ENCODE peak calls at places on chromosomes 4 and X, in seven cellular contexts. I is OCI-LY7, N is fibroblast of lung, Q is neuronal stem cell, F is GM23338, Z is K562, J is IMR-90. Y is an unnamed sample.

GRCh38 chr4:160652790-160653189 is 1511.0 kb downstream of the FSTL5 start:
- DNase-seq in N (no peak), J (no peak), Z (no peak), I (no peak), F (no peak), Q (no peak), Y (no peak)

GRCh38 chr4:66564901-66565648 is 894.8 kb upstream of the EPHA5 start:
- DNase-seq in J (peak), Q (no peak), N (peak), F (no peak), I (no peak), Z (no peak), Y (peak)

GRCh38 chrX:138756234-138756633 is 44.7 kb upstream of the FGF13 start:
- DNase-seq in Z (peak), F (peak), I (no peak), J (no peak), Q (peak), N (peak), Y (peak)

GRCh38 chr4:48369248-48369647 is 27.9 kb downstream of the SLAIN2 start:
- DNase-seq in Q (no peak), I (no peak), N (no peak), J (peak), F (no peak), Z (no peak), Y (no peak)

GRCh38 chrX:66163849-66164401 is at the start of gene HEPH:
- DNase-seq in I (no peak), N (peak), Z (peak), J (peak), Q (peak), F (peak), Y (peak)

GRCh38 chr4:80017125-80017854 is 55.7 kb downstream of the ANTXR2 start:
- DNase-seq in I (no peak), J (peak), Z (no peak), N (peak), Q (no peak), F (no peak), Y (peak)

GRCh38 chrX:3465017-3465416 is 118.6 kb upstream of the MXRA5 start:
- DNase-seq in Q (no peak), F (no peak), N (no peak), Z (no peak), J (no peak), I (no peak), Y (no peak)

GRCh38 chr4:187937557-187937956 is 58.0 kb upstream of the ZFP42 start:
- DNase-seq in Q (no peak), I (no peak), F (no peak), N (no peak), J (no peak), Z (no peak), Y (no peak)

GRCh38 chrX:56233682-56234081 is 1.5 kb downstream of the KLF8 start:
- DNase-seq in N (peak), Z (peak), F (peak), J (no peak), Q (no peak), I (no peak), Y (peak)

GRCh38 chrX:140274761-140275525 is 229.9 kb downstream of the SOX3 start:
- DNase-seq in Q (peak), I (no peak), J (peak), Z (no peak), N (peak), F (peak), Y (peak)

GRCh38 chrX:39336709-39337294 is 535.5 kb downstream of the MID1IP1 start:
- DNase-seq in Q (no peak), Z (no peak), F (no peak), I (no peak), J (no peak), N (peak), Y (peak)

GRCh38 chr4:152605641-152606304 is 69.9 kb upstream of the FBXW7 start:
- DNase-seq in Q (no peak), J (peak), N (peak), F (no peak), I (no peak), Z (no peak), Y (peak)

GRCh38 chr4:95505149-95505548 is 43.6 kb downstream of the UNC5C start:
- DNase-seq in N (peak), Z (no peak), I (no peak), J (peak), F (no peak), Q (peak), Y (peak)

GRCh38 chr4:144360394-144360793 is 219.9 kb upstream of the GYPA start:
- DNase-seq in J (no peak), N (no peak), F (no peak), Z (no peak), I (no peak), Q (no peak), Y (no peak)

GRCh38 chr4:120055167-120055566 is 11.5 kb downstream of the MAD2L1 start:
- DNase-seq in Q (no peak), I (no peak), Z (no peak), J (no peak), N (peak), F (no peak), Y (peak)

GRCh38 chrX:124087000-124087746 is 125.7 kb downstream of the STAG2 start:
- DNase-seq in N (no peak), J (no peak), Z (no peak), Q (no peak), F (no peak), I (no peak), Y (no peak)

GRCh38 chr4:134147941-134148340 is 53.6 kb downstream of the PABPC4L start:
- DNase-seq in J (no peak), Z (no peak), Q (no peak), N (no peak), I (no peak), F (no peak), Y (no peak)

GRCh38 chr4:6986067-6986780 is 56.9 kb upstream of the TADA2B start:
- DNase-seq in I (no peak), F (peak), Q (no peak), N (peak), J (peak), Z (peak), Y (peak)

GRCh38 chr4:7510066-7510465 is 75.3 kb upstream of the PSAPL1 start:
- DNase-seq in Z (no peak), N (no peak), I (no peak), J (no peak), Q (no peak), F (no peak), Y (no peak)

GRCh38 chr4:153788064-153788418 is 842 bp downstream of the SFRP2 start:
- DNase-seq in J (no peak), Z (no peak), Q (no peak), N (no peak), F (peak), I (no peak), Y (no peak)

GRCh38 chr4:6221851-6222760 is 21.8 kb upstream of the JAKMIP1 start:
- DNase-seq in N (no peak), I (no peak), F (peak), J (no peak), Z (peak), Q (peak), Y (no peak)

GRCh38 chrX:22950278-22951266 is 49.2 kb upstream of the DDX53 start:
- DNase-seq in I (no peak), J (peak), Z (peak), F (no peak), Q (no peak), N (peak), Y (peak)

GRCh38 chrX:69323786-69324720 is 158.8 kb upstream of the PJA1 start:
- DNase-seq in Q (no peak), N (no peak), Z (no peak), J (no peak), F (no peak), I (no peak), Y (no peak)

GRCh38 chrX:12974217-12974796 is 603 bp upstream of the TMSB4X start:
- DNase-seq in Z (peak), F (peak), I (peak), J (peak), N (peak), Q (peak), Y (peak)

GRCh38 chr4:55819634-55820033 is at the start of gene EXOC1L:
- DNase-seq in J (no peak), N (peak), I (no peak), Z (peak), Q (peak), F (peak), Y (peak)

GRCh38 chr4:48065587-48066052 is 49.0 kb downstream of the NIPAL1 start:
- DNase-seq in N (no peak), I (no peak), Z (no peak), F (no peak), J (no peak), Q (no peak), Y (no peak)

GRCh38 chr4:40046311-40046980 is 10.2 kb upstream of the N4BP2 start:
- DNase-seq in I (no peak), J (peak), Z (peak), N (peak), Q (no peak), F (no peak), Y (peak)

GRCh38 chr4:73976716-73977115 is 5.1 kb downstream of the PF4 start:
- DNase-seq in I (no peak), N (peak), Z (no peak), J (peak), F (no peak), Q (no peak), Y (no peak)

GRCh38 chrX:110421499-110422455 is 63.1 kb downstream of the RTL9 start:
- DNase-seq in J (no peak), I (no peak), Z (no peak), N (no peak), Q (no peak), F (no peak), Y (no peak)

GRCh38 chr4:126995235-126995634 is 637.5 kb upstream of the INTU start:
- DNase-seq in F (no peak), Q (no peak), N (no peak), I (no peak), Z (no peak), J (no peak), Y (no peak)

GRCh38 chr4:126986828-126987227 is 645.9 kb upstream of the INTU start:
- DNase-seq in Q (no peak), N (peak), I (no peak), F (peak), J (peak), Z (no peak), Y (peak)

GRCh38 chr4:126992910-126993309 is 639.8 kb upstream of the INTU start:
- DNase-seq in Q (no peak), J (no peak), F (no peak), N (no peak), I (no peak), Z (no peak), Y (no peak)

GRCh38 chr4:126993351-126993750 is 639.4 kb upstream of the INTU start:
- DNase-seq in I (no peak), Q (no peak), F (no peak), Z (no peak), N (no peak), J (no peak), Y (no peak)

GRCh38 chr4:126991965-126992364 is 640.8 kb upstream of the INTU start:
- DNase-seq in Z (no peak), N (peak), Q (no peak), F (no peak), J (peak), I (no peak), Y (no peak)
- H2AFZ ChIP-seq in Z (no peak), N (no peak), Q (peak), F (no peak), J (peak), I (no peak), Y (no peak)

GRCh38 chrX:152959626-152960025 is 34.3 kb downstream of the PNMA5 start:
- DNase-seq in N (no peak), F (no peak), I (no peak), Q (no peak), Z (no peak), J (no peak), Y (no peak)
- H2AFZ ChIP-seq in N (peak), F (no peak), I (peak), Q (peak), Z (peak), J (peak), Y (no peak)

DNA sequence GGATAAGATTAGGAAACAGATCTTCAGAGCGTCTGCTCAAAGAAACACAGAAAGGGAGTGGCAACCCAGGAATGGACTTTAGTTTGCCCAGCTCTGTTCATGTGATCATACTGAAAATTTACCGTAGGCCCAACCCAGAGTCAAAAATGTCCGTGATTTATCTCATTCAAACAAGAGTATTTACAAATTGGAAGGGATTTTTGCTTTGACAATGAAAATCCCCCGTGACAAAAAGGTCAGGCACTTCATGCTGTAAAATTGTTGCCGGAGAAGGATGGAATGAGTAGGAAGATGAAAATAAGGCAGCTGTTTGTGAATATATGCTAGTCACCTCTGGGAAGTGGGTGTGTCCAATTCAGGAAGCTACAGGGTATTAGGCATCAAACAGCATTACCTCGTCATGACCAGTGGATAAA is 1.2 kb downstream of the SULT1B1 start:
- DNase-seq in J (no peak), Q (no peak), Z (no peak), F (no peak), N (no peak), I (no peak), Y (no peak)
- H2AFZ ChIP-seq in J (no peak), Q (no peak), Z (no peak), F (peak), N (no peak), I (no peak), Y (no peak)

DNA sequence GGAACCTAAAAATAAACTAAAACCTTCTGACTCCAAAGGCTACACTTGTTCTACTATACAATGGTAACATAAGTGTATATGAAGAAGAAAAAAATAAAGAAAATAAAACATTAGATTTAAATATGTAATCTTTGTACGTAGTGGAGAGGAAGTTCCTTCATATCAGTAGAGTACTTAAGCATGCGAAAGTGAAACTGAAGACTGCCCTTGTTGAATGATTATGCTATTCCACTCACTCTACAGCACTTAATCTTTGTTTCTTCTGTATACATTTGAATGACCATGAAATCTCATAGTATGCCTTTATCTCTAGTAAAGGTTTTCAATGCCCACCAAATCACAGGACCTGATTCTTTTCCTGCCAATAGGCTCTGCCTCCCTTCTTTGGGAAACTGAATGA is 78.9 kb downstream of the NDST3 start:
- DNase-seq in I (no peak), F (no peak), J (peak), N (peak), Q (no peak), Z (no peak), Y (peak)
- H2AFZ ChIP-seq in I (no peak), F (no peak), J (no peak), N (peak), Q (no peak), Z (no peak), Y (no peak)

GRCh38 chr4:88108747-88109122 is 49.7 kb downstream of the ABCG2 start:
- DNase-seq in N (no peak), F (no peak), Q (no peak), J (peak), Z (no peak), I (no peak), Y (no peak)

GRCh38 chr4:88104902-88105610 is 53.4 kb downstream of the ABCG2 start:
- DNase-seq in F (no peak), N (peak), I (no peak), Q (no peak), Z (no peak), J (peak), Y (peak)

GRCh38 chr4:88106205-88106604 is 52.2 kb downstream of the ABCG2 start:
- DNase-seq in F (no peak), I (no peak), Z (no peak), Q (no peak), J (peak), N (peak), Y (peak)

GRCh38 chr4:88109123-88109864 is 49.1 kb downstream of the ABCG2 start:
- DNase-seq in J (no peak), F (no peak), Q (no peak), N (no peak), Z (no peak), I (no peak), Y (no peak)

GRCh38 chr4:88107406-88108107 is 50.9 kb downstream of the ABCG2 start:
- DNase-seq in I (no peak), Q (no peak), J (peak), Z (peak), N (peak), F (no peak), Y (no peak)
- H2AFZ ChIP-seq in I (no peak), Q (no peak), J (no peak), Z (no peak), N (no peak), F (no peak), Y (peak)

GRCh38 chrX:34918856-34919255 is 23.7 kb upstream of the FAM47B start:
- DNase-seq in Z (peak), N (peak), Q (peak), J (peak), F (peak), I (no peak), Y (peak)
- H2AFZ ChIP-seq in Z (no peak), N (no peak), Q (no peak), J (no peak), F (no peak), I (no peak), Y (no peak)

DNA sequence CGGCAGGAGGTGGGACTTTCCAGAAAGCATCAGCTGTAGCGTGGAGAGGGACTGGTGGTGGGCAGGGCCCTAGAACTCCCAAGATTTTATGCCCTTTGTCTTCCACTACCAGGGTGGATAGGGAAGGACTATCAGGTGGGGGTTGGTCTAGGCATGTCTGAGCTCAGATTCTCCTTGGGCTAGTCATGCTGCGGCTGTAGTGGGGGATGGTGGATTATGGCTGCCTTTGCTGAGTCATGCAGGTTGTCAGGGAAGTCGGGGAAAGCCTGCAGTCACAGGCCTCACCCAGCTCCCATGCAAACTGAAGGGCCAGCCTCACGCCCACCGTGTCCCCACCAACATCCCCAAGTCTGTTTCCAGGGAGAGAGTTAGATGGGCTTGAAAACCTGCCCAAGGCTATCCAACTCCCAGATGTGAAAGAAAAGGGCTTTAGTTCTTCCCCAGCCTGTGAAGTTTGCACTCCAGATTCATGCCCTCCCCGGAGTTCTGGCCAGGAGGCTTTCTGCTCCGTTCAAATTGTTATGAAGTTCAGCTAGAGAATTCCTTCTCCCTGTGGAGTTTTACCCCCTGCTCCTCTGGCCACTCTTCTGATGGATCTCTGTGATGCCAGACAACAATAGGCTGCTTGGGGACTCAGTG is 13.4 kb upstream of the MEPE start:
- DNase-seq in Q (no peak), N (peak), I (no peak), F (peak), J (peak), Z (peak), Y (peak)
- H2AFZ ChIP-seq in Q (peak), N (peak), I (no peak), F (peak), J (peak), Z (peak), Y (peak)

DNA sequence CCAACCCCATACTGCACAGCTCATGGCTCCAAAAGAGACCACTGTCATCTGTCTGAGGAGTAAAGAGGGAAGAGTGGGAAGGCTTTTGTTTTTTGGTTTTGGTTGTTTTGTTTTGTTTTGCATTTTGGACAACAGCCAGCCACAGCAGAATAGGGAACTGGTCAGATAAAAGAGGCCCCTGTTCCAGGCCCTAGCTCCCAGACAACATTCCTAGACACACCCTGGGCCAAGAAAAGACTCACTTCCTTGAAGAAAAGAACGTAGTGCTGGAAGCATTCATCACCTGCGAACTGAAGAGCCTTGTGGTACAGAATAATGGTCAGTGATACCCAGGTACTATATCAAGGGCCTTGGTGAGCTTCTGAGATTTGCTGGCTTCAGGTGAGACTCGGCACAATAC is 619.4 kb upstream of the SPANXN1 start:
- DNase-seq in N (no peak), Q (no peak), F (no peak), J (no peak), I (no peak), Z (no peak), Y (peak)
- H2AFZ ChIP-seq in N (no peak), Q (no peak), F (no peak), J (no peak), I (no peak), Z (no peak), Y (no peak)

DNA sequence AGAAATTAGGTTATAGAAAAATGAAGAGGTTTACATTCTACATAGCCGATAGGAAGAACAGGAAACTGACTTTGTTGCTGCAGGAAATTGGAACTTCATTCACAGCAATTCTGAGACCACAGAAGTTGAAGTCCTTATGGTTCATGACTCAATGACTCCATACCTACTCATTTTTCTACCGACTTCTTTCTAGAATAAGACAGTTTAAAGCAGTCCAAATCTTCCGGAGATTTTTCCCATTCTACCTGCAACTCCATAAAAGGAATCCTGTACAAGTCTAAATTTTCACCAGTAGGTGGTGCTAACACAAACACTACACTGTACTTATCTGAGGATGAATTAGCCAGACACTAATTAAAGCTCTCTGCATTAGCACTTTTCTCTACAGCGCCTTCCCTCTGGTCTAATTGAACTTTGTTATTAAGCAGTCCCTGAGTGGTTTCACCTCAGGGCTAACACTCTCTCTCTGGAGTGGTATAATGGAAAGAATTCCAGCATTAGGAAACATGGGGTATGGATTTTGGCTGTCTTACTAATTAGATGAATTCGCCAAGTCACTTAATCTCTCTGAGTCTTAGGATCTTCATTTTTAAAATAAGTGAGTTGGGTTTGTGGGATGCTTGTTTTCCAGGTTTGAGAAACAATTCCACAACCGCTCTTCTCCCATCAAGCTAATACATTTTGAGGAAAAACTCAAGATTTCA is 167.9 kb downstream of the SMIM20 start:
- DNase-seq in I (peak), J (peak), Z (peak), N (peak), F (peak), Q (peak), Y (peak)
- H2AFZ ChIP-seq in I (no peak), J (no peak), Z (no peak), N (no peak), F (peak), Q (no peak), Y (no peak)

Y was measured in mesenchymal stem cell.